ENCODE peak calls at places on chromosomes 13 and 19, in eight cellular contexts. B is body of pancreas, O is GM12878, Y is lower leg skin, C is heart left ventricle, K is uterus, H is H1, X is Peyer's patch. I is an unnamed sample.

GRCh38 chr19:51086153-51086850 is 3.6 kb upstream of the KLK14 start:
- DNase-seq in B (peak), O (no peak), Y (no peak), C (no peak), K (no peak), H (no peak), X (no peak), I (no peak)

GRCh38 chr19:6828698-6829633 is 56.5 kb downstream of the VAV1 start:
- DNase-seq in B (no peak), O (peak), Y (no peak), C (no peak), K (no peak), H (no peak), X (no peak), I (peak)

GRCh38 chr13:45941261-45941660 is 89.7 kb upstream of the SIAH3 start:
- DNase-seq in B (no peak), O (no peak), Y (no peak), C (no peak), K (no peak), H (no peak), X (no peak), I (no peak)

GRCh38 chr13:66831317-66831716 is 398.8 kb downstream of the PCDH9 start:
- DNase-seq in B (no peak), O (no peak), Y (no peak), C (no peak), K (no peak), H (no peak), X (no peak), I (no peak)

GRCh38 chr19:2185734-2186070 is 22.0 kb downstream of the DOT1L start:
- DNase-seq in B (no peak), O (no peak), Y (no peak), C (no peak), K (no peak), H (no peak), X (no peak), I (no peak)

GRCh38 chr19:41218615-41219507 is at the start of gene AXL:
- DNase-seq in B (peak), O (no peak), Y (peak), C (peak), K (peak), H (peak), X (peak), I (no peak)

GRCh38 chr13:27636624-27637288 is 15.1 kb downstream of the POLR1D start:
- DNase-seq in B (no peak), O (no peak), Y (no peak), C (no peak), K (no peak), H (no peak), X (no peak), I (no peak)

GRCh38 chr13:96771501-96772367 is 222.5 kb downstream of the OXGR1 start:
- DNase-seq in B (no peak), O (no peak), Y (no peak), C (peak), K (no peak), H (no peak), X (no peak), I (no peak)

GRCh38 chr19:6674868-6675305 is 4.9 kb upstream of the TNFSF14 start:
- DNase-seq in B (no peak), O (peak), Y (peak), C (peak), K (peak), H (peak), X (peak), I (peak)

GRCh38 chr13:37769545-37769944 is 100.0 kb downstream of the TRPC4 start:
- DNase-seq in B (no peak), O (no peak), Y (no peak), C (no peak), K (no peak), H (no peak), X (no peak), I (no peak)

GRCh38 chr13:107665926-107666458 is 549.3 kb downstream of the LIG4 start:
- DNase-seq in B (no peak), O (no peak), Y (no peak), C (no peak), K (no peak), H (no peak), X (no peak), I (no peak)

GRCh38 chr19:17340871-17341357 is 3.6 kb downstream of the GTPBP3 start:
- DNase-seq in B (no peak), O (no peak), Y (no peak), C (no peak), K (no peak), H (no peak), X (no peak), I (peak)

GRCh38 chr19:47123406-47123805 is 7.2 kb upstream of the SAE1 start:
- DNase-seq in B (no peak), O (no peak), Y (no peak), C (no peak), K (no peak), H (no peak), X (no peak), I (no peak)

GRCh38 chr13:35514166-35514565 is 37.7 kb upstream of the MAB21L1 start:
- DNase-seq in B (no peak), O (no peak), Y (no peak), C (no peak), K (no peak), H (no peak), X (no peak), I (no peak)

GRCh38 chr19:7272856-7273578 is 21.2 kb downstream of the INSR start:
- DNase-seq in B (no peak), O (peak), Y (no peak), C (no peak), K (no peak), H (no peak), X (no peak), I (no peak)

GRCh38 chr13:30037766-30038165 is 187.3 kb upstream of the UBL3 start:
- DNase-seq in B (no peak), O (no peak), Y (no peak), C (no peak), K (no peak), H (no peak), X (no peak), I (no peak)

GRCh38 chr13:63492604-63493003 is 2077.0 kb upstream of the PCDH20 start:
- DNase-seq in B (no peak), O (no peak), Y (no peak), C (no peak), K (no peak), H (no peak), X (no peak), I (no peak)

GRCh38 chr19:46860846-46861690 is at the start of gene ARHGAP35:
- DNase-seq in B (peak), O (no peak), Y (no peak), C (peak), K (peak), H (no peak), X (peak), I (peak)

GRCh38 chr19:3135961-3136683 is at the start of gene GNA15:
- DNase-seq in B (no peak), O (no peak), Y (no peak), C (peak), K (no peak), H (no peak), X (no peak), I (no peak)

GRCh38 chr13:92500192-92500591 is 726.4 kb upstream of the GPC6 start:
- DNase-seq in B (no peak), O (no peak), Y (no peak), C (no peak), K (no peak), H (no peak), X (no peak), I (no peak)

GRCh38 chr13:21043898-21044297 is 17.5 kb downstream of the LATS2 start:
- DNase-seq in B (no peak), O (no peak), Y (no peak), C (no peak), K (no peak), H (no peak), X (no peak), I (no peak)

GRCh38 chr13:31775686-31776085 is 36.4 kb downstream of the RXFP2 start:
- DNase-seq in B (no peak), O (no peak), Y (peak), C (peak), K (no peak), H (no peak), X (no peak), I (no peak)

GRCh38 chr13:62933809-62934208 is 1518.2 kb upstream of the PCDH20 start:
- DNase-seq in B (no peak), O (no peak), Y (no peak), C (no peak), K (no peak), H (no peak), X (no peak), I (no peak)

GRCh38 chr19:4592445-4592844 is 33.0 kb upstream of the SEMA6B start:
- DNase-seq in B (no peak), O (no peak), Y (no peak), C (no peak), K (no peak), H (no peak), X (no peak), I (no peak)

GRCh38 chr13:69600811-69601210 is 506.8 kb upstream of the ATXN8OS start:
- DNase-seq in B (no peak), O (no peak), Y (no peak), C (no peak), K (no peak), H (no peak), X (no peak), I (no peak)

GRCh38 chr13:32125746-32126145 is 94.2 kb downstream of the FRY start:
- DNase-seq in B (no peak), O (no peak), Y (no peak), C (no peak), K (no peak), H (no peak), X (no peak), I (no peak)

GRCh38 chr19:57830071-57830602 is at the start of gene ZNF587B:
- DNase-seq in B (peak), O (no peak), Y (peak), C (peak), K (peak), H (peak), X (peak), I (peak)

GRCh38 chr13:111061338-111062045 is 53.6 kb upstream of the ARHGEF7 start:
- DNase-seq in B (no peak), O (no peak), Y (no peak), C (no peak), K (no peak), H (no peak), X (no peak), I (no peak)

GRCh38 chr13:51895906-51896888 is 34.4 kb downstream of the CCDC70 start:
- DNase-seq in B (peak), O (no peak), Y (no peak), C (peak), K (no peak), H (peak), X (peak), I (peak)
- TF ChIP-seq CTCF in B (peak), O (peak), Y (no peak), C (peak), K (peak), H (peak), X (peak), I (peak)

GRCh38 chr19:39310558-39311311 is 9.9 kb downstream of the LRFN1 start:
- DNase-seq in B (no peak), O (no peak), Y (no peak), C (no peak), K (no peak), H (no peak), X (no peak), I (no peak)
- TF ChIP-seq POLR2A in B (no peak), O (no peak), Y (no peak), C (no peak), K (no peak), H (no peak), X (no peak), I (no peak)

GRCh38 chr19:35032356-35032865 is 2.1 kb downstream of the SCN1B start:
- DNase-seq in B (no peak), O (no peak), Y (no peak), C (no peak), K (no peak), H (no peak), X (no peak), I (no peak)
- TF ChIP-seq CTCF in B (no peak), O (no peak), Y (no peak), C (no peak), K (no peak), H (no peak), X (no peak), I (no peak)

DNA sequence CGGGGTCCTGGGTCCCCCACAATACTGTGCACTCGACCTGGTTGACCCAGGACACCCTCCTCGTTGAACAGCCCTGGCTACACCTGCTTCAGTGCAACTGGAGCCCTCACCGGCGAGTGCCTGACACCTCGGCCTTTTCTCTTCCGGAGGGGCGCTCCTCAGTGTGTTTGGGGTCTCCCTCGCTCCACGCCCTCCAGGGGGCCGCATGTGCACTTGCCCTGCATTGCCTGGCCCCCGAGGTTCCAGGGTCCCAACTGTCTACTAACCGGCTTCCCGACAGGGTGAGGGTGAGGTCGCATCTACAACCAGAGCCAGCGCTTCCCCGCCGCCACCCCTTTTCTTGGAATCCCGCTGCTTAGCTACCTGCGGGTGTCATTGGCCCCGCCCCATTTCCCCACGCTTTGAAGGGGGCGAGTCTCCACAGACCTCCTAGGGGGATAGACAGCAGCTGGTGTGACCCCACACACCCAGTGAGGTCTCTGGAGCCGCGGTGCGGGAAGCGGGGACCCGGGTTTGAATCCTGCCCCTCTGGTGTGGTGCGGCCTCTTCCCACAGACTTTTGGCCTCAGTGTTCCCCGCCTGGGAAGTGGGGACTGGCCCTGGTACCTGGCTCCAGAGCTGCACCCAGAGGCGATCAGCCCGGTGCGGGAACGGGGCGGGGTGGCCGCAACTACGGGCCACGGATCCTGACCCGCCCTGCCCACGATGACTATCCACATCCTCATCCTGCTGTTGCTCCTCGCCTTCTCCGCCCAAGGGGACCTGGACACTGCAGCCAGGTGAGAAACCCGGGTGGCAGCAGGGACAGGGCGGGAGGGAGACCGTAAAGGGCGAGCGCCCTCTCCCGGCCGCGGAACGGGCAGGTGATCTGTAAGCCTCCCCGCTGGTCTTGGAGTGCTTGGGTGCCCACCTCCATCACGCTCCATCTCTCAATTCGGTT is at the start of gene ADM5:
- DNase-seq in B (peak), O (no peak), Y (no peak), C (peak), K (peak), H (no peak), X (peak), I (no peak)
- TF ChIP-seq POLR2A in B (no peak), O (peak), Y (no peak), C (no peak), K (no peak), H (peak), X (no peak), I (no peak)

DNA sequence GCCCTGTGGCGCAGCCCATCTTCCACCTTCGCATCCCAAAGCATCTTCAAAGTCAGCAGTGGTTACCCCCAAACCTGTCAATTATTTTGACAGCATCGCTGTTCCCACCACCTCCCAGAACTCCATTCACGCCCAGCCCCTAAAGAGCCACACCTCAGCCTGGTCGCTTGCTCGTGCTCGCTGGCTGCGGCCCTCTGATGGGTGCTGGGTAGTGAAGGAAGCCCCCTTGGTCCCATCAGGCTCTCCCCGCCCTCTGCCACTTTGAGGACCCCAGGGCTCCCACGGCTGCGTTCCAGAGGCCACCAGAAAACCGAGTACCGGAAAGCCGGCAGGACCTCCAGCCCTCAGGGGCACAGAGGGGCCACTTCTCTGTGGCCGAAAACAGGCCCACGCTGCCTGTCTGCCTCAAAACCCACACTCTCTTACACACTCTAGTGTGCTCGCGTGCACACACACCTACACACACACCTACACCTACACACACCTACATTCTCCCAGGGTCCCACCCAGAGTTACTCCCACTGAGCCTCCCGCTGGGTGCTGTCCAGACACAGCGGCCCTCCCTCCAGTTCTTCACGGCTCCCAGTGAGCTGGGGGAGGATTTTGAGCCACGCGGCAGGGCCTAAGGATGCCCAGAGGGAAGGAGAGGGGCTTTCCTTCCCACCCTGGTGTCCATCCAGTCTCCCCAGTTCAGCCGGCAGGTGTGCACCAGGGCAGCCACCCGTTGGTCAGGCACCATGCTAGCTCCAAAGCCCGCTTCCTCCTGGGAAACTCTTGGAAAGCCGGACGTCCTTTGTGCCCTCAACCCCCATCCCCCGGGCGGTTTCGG is 1.9 kb downstream of the VSTM2B start:
- DNase-seq in B (no peak), O (no peak), Y (no peak), C (no peak), K (no peak), H (no peak), X (peak), I (no peak)
- TF ChIP-seq CTCF in B (no peak), O (no peak), Y (no peak), C (no peak), K (no peak), H (no peak), X (no peak), I (no peak)

GRCh38 chr13:98975822-98976261 is 2.0 kb downstream of the DOCK9 start:
- DNase-seq in B (no peak), O (no peak), Y (no peak), C (no peak), K (no peak), H (no peak), X (no peak), I (no peak)
- TF ChIP-seq POLR2A in B (no peak), O (no peak), Y (no peak), C (no peak), K (peak), H (no peak), X (no peak), I (no peak)

I was measured in right lobe of liver.